ENCODE peak calls at places on chromosomes 2 and 18, in six cellular contexts. N, F, K, X, J and I are unnamed samples.

GRCh38 chr18:79486356-79487197 is 90.8 kb downstream of the NFATC1 start:
- DNase-seq in F (no peak), J (no peak), X (peak), K (peak), N (peak), I (no peak)

GRCh38 chr2:241014764-241015163 is 16.3 kb downstream of the SNED1 start:
- DNase-seq in N (no peak), J (no peak), F (no peak), X (peak), K (peak), I (no peak)

GRCh38 chr2:151363709-151364108 is 6.3 kb downstream of the TNFAIP6 start:
- DNase-seq in J (peak), N (no peak), X (no peak), F (no peak), K (peak), I (no peak)

GRCh38 chr2:80506563-80506962 is 202.0 kb upstream of the LRRTM1 start:
- DNase-seq in K (no peak), F (no peak), N (no peak), X (no peak), J (no peak), I (no peak)

GRCh38 chr2:105325389-105325963 is 4.1 kb downstream of the TGFBRAP1 start:
- DNase-seq in K (no peak), F (no peak), N (no peak), X (no peak), J (peak), I (peak)

GRCh38 chr18:65988972-65989371 is 238.2 kb downstream of the CDH7 start:
- DNase-seq in J (no peak), X (no peak), F (no peak), N (no peak), K (no peak), I (no peak)

GRCh38 chr18:10353791-10354190 is 100.6 kb upstream of the APCDD1 start:
- DNase-seq in X (no peak), K (no peak), F (no peak), J (peak), N (no peak), I (peak)

GRCh38 chr18:45850021-45850420 is 24.5 kb downstream of the SIGLEC15 start:
- DNase-seq in J (peak), N (no peak), K (no peak), F (no peak), X (no peak), I (no peak)

GRCh38 chr2:675982-676646 is 1.1 kb downstream of the TMEM18 start:
- DNase-seq in F (peak), N (no peak), K (peak), J (peak), X (peak), I (peak)

GRCh38 chr2:100632021-100632420 is 69.2 kb downstream of the PDCL3 start:
- DNase-seq in F (no peak), K (no peak), J (no peak), X (peak), N (no peak), I (no peak)

GRCh38 chr2:129139380-129139779 is 820.7 kb upstream of the HS6ST1 start:
- DNase-seq in F (no peak), N (no peak), J (no peak), X (no peak), K (no peak), I (no peak)

GRCh38 chr2:7674606-7675005 is 757.4 kb downstream of the RNF144A start:
- DNase-seq in X (no peak), J (no peak), N (no peak), K (no peak), F (no peak), I (no peak)

GRCh38 chr2:197010200-197011020 is 83.9 kb upstream of the PGAP1 start:
- DNase-seq in F (no peak), J (no peak), N (no peak), K (no peak), X (no peak), I (no peak)

GRCh38 chr2:20877944-20878343 is 55.0 kb upstream of the LDAH start:
- DNase-seq in X (no peak), J (peak), N (no peak), K (no peak), F (no peak), I (no peak)

GRCh38 chr2:209308415-209308814 is 115.4 kb upstream of the MAP2 start:
- DNase-seq in F (no peak), X (no peak), J (no peak), K (no peak), N (no peak), I (no peak)

GRCh38 chr18:48023334-48024008 is 93.0 kb upstream of the SMAD2 start:
- DNase-seq in K (no peak), J (peak), F (no peak), X (peak), N (peak), I (no peak)

GRCh38 chr2:23293756-23294155 is 91.2 kb upstream of the KLHL29 start:
- DNase-seq in N (no peak), X (peak), J (peak), K (no peak), F (peak), I (no peak)

GRCh38 chr2:44843641-44844040 is 97.9 kb upstream of the SIX3 start:
- DNase-seq in X (no peak), F (no peak), J (no peak), N (no peak), K (no peak), I (no peak)

GRCh38 chr2:140506606-140507005 is 1624.2 kb downstream of the LRP1B start:
- DNase-seq in F (no peak), J (peak), N (no peak), X (no peak), K (no peak), I (peak)

GRCh38 chr2:168526641-168527040 is 70.6 kb downstream of the CERS6 start:
- DNase-seq in N (no peak), J (peak), F (peak), K (no peak), X (no peak), I (no peak)

GRCh38 chr2:227191367-227191766 is 26.9 kb downstream of the COL4A3 start:
- DNase-seq in F (no peak), K (peak), N (no peak), X (no peak), J (no peak), I (no peak)

GRCh38 chr2:237177052-237177451 is 91.4 kb downstream of the COPS8 start:
- DNase-seq in N (no peak), X (no peak), F (no peak), J (no peak), K (no peak), I (no peak)

GRCh38 chr2:43255249-43255960 is 29.0 kb upstream of the ZFP36L2 start:
- DNase-seq in J (no peak), X (no peak), K (no peak), F (no peak), N (no peak), I (no peak)

GRCh38 chr2:30222031-30222430 is 9.3 kb upstream of the LBH start:
- DNase-seq in X (no peak), N (no peak), F (no peak), J (no peak), K (no peak), I (no peak)

GRCh38 chr2:61357681-61358080 is 113.2 kb downstream of the USP34 start:
- DNase-seq in J (peak), K (no peak), X (no peak), N (no peak), F (no peak), I (no peak)

GRCh38 chr18:26700728-26701127 is 152.4 kb upstream of the KCTD1 start:
- DNase-seq in K (no peak), J (no peak), N (no peak), X (no peak), F (no peak), I (no peak)

GRCh38 chr2:64153811-64154210 is 9.6 kb upstream of the PELI1 start:
- DNase-seq in J (no peak), K (no peak), F (no peak), X (no peak), N (no peak), I (no peak)

GRCh38 chr18:67199993-67200617 is 316.4 kb downstream of the DSEL start:
- DNase-seq in J (peak), F (no peak), K (no peak), N (no peak), X (no peak), I (peak)

GRCh38 chr2:71620851-71621251 is 167.5 kb downstream of the DYSF start:
- DNase-seq in K (no peak), F (no peak), X (peak), N (no peak), J (no peak), I (no peak)

GRCh38 chr18:2390158-2390557 is 181.1 kb downstream of the METTL4 start:
- DNase-seq in J (no peak), F (no peak), X (no peak), K (no peak), N (no peak), I (no peak)

GRCh38 chr18:67513285-67513684 is 3.2 kb downstream of the DSEL start:
- DNase-seq in F (no peak), J (peak), N (no peak), X (no peak), K (no peak), I (no peak)

GRCh38 chr2:223797073-223797472 is 40.3 kb downstream of the AP1S3 start:
- DNase-seq in X (no peak), J (peak), N (no peak), F (no peak), K (no peak), I (no peak)

GRCh38 chr18:66682855-66683322 is 79.0 kb upstream of the CDH19 start:
- DNase-seq in X (no peak), F (no peak), K (no peak), N (no peak), J (peak), I (no peak)

GRCh38 chr2:33441235-33441810 is 35.1 kb upstream of the RASGRP3 start:
- DNase-seq in N (no peak), K (no peak), F (peak), J (peak), X (no peak), I (peak)

GRCh38 chr2:165568361-165568760 is 98.9 kb downstream of the CSRNP3 start:
- DNase-seq in F (no peak), J (no peak), N (no peak), X (no peak), K (no peak), I (no peak)

GRCh38 chr2:165571477-165571876 is 102.0 kb downstream of the CSRNP3 start:
- DNase-seq in K (no peak), N (no peak), X (no peak), F (no peak), J (no peak), I (no peak)

GRCh38 chr2:165576409-165576808 is 106.9 kb downstream of the CSRNP3 start:
- DNase-seq in K (no peak), F (no peak), X (no peak), J (no peak), N (no peak), I (no peak)

GRCh38 chr2:165572155-165572554 is 102.7 kb downstream of the CSRNP3 start:
- DNase-seq in J (no peak), F (no peak), N (no peak), K (no peak), X (no peak), I (no peak)

GRCh38 chr2:165573534-165574461 is 104.3 kb downstream of the CSRNP3 start:
- DNase-seq in K (no peak), J (peak), N (peak), X (no peak), F (peak), I (no peak)
- H3K4me3 ChIP-seq in K (peak), J (peak), N (no peak), X (no peak), F (peak), I (no peak)

DNA sequence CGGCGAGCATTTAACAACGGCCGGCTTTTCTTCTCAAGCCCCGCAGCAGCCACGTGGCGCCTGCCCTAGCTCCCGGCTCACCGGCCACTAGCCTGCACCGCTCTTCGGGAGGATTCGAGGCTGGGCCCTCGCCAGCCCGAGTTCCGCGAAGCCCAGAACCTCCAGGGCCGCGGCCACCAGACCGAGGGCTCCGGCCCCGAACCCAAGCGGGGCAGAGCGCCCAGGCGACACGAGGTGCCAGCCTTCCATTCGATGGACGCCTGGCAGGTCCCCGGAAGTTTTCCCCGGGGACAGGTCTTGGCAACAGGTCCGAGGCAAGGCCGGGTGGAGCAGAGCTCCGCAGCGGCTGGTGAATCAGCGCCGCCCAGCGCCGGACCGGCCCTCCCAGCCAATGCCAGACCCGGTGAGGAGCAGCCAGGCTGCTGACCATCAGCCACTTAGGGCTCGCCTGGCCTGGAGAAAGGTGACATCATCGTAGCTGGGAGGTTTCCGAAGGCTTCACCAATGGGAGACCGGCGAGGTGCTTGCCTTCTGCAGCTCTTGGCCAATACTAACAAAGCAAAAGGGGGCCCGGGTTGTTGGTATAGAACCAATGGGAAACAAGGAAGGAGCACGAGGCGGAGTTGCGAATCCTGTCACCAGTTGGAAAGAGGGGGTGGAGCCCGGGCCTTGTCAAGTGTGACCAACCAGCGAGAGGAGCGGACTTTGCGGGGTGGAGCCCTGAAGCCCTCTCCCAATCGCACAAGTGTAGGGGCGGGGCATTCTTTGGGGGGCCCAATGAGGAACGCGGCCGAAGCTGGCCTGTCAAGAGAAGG is 467 bp upstream of the MXD1 start:
- DNase-seq in F (peak), K (peak), X (peak), N (peak), J (peak), I (peak)
- TF ChIP-seq CTCF in F (no peak), K (no peak), X (no peak), N (peak), J (no peak), I (peak)

DNA sequence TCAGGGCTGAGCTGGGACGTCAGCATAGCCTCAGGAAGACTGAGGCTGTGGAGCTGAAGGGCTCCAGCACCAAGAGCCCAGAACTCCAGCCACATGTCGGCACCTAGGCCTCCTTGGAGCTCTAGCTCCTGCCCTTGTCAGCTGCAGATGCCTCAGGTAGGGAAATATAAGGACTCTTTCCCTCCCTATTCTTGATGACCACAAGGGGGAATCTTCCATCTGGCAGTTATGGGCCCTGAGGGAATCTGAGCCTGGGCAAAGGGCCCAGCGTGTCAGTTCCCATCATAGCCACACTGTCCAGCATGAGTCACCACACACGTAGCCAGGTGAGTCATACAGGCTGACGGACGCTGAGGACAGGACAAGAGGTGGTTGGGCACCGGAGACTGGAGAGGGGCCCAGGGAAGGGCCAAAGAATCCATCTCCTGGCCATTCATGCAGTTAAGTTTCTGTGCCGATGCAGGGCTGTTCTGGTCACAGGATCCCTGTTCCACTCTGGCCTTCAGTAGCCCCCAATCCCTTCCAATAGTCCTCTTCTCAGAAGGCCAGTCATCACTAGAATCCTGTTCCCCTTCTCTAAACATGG is 1.8 kb downstream of the MPV17 start:
- DNase-seq in F (peak), N (peak), K (peak), X (no peak), J (peak), I (peak)
- H3K4me3 ChIP-seq in F (no peak), N (no peak), K (peak), X (no peak), J (peak), I (no peak)

GRCh38 chr2:144642892-144643291 is 123.0 kb upstream of the ZEB2 start:
- DNase-seq in K (no peak), F (no peak), N (no peak), X (no peak), J (no peak), I (no peak)

GRCh38 chr2:144644549-144644948 is 124.6 kb upstream of the ZEB2 start:
- DNase-seq in K (no peak), J (no peak), X (no peak), N (no peak), F (no peak), I (no peak)

GRCh38 chr2:144645055-144645778 is 125.3 kb upstream of the ZEB2 start:
- DNase-seq in F (no peak), J (no peak), X (no peak), K (no peak), N (no peak), I (no peak)

GRCh38 chr2:144643537-144644336 is 123.8 kb upstream of the ZEB2 start:
- DNase-seq in X (no peak), J (no peak), F (no peak), N (no peak), K (no peak), I (no peak)

GRCh38 chr2:144642106-144642505 is 122.2 kb upstream of the ZEB2 start:
- DNase-seq in F (no peak), J (no peak), K (no peak), X (no peak), N (no peak), I (no peak)
- TF ChIP-seq CTCF in F (no peak), J (no peak), K (no peak), X (no peak), N (no peak), I (no peak)

GRCh38 chr18:58103339-58103930 is 59.4 kb downstream of the NEDD4L start:
- DNase-seq in K (no peak), N (no peak), J (no peak), F (no peak), X (no peak), I (no peak)
- H3K4me3 ChIP-seq in K (no peak), N (no peak), J (no peak), F (no peak), X (no peak), I (no peak)

GRCh38 chr2:143258126-143258892 is 129.1 kb downstream of the ARHGAP15 start:
- DNase-seq in X (no peak), F (no peak), K (no peak), J (no peak), N (no peak), I (no peak)

GRCh38 chr2:143252138-143252907 is 123.1 kb downstream of the ARHGAP15 start:
- DNase-seq in F (no peak), K (no peak), X (no peak), N (no peak), J (no peak), I (no peak)

GRCh38 chr2:143255899-143256298 is 126.7 kb downstream of the ARHGAP15 start:
- DNase-seq in J (no peak), N (no peak), F (no peak), X (no peak), K (no peak), I (no peak)

GRCh38 chr2:143251680-143252079 is 122.5 kb downstream of the ARHGAP15 start:
- DNase-seq in F (no peak), J (no peak), K (no peak), N (no peak), X (no peak), I (no peak)

DNA sequence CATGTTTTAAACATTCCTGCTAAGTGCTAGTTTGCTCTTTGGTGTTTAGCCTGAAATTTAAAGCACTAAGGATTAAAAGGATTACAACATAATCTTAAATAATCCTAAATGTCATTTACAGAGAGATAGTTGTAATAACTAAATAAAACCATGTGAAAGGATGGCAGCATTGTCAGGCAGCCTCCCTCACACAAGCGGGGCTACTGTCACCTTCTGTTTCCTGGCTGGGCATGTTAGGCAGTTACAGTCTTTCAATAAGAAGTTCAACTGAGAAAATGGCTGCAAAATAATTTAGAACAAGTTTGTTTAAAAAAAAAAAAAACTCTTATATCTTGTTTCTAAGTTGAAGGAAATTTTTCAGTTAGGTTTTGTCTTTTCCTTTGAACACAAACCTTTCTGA is 124.9 kb downstream of the ARHGAP15 start:
- DNase-seq in F (no peak), J (no peak), N (no peak), X (no peak), K (no peak), I (no peak)
- TF ChIP-seq CTCF in F (no peak), J (no peak), N (no peak), X (no peak), K (no peak), I (no peak)

DNA sequence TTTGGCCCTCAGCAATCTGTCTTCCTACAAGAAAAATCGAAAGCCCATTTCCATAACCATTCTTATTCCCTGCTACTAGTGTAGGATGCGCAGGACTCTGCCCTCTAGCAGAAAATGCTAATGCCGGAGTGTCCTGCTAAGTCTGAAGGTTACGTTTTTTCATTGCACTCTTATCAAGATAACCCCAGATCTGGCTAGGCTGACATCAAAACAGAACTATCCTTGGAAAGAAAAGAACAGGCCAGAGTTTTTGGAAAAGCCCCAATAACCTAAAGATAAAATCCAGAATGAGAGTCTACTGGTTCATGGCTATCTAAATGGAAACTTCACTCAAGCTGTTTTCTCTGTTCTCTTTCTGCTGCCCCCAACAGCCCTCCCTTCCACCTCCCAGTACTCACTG is 933 bp downstream of the RNF152 start:
- DNase-seq in X (no peak), N (no peak), J (no peak), K (no peak), F (no peak), I (no peak)
- H3K4me3 ChIP-seq in X (no peak), N (no peak), J (no peak), K (peak), F (peak), I (no peak)

GRCh38 chr2:238462782-238463396 is 36.2 kb downstream of the ASB1 start:
- DNase-seq in X (no peak), J (peak), K (no peak), N (no peak), F (no peak), I (no peak)
- TF ChIP-seq CTCF in X (no peak), J (peak), K (peak), N (peak), F (no peak), I (peak)